ENCODE peak calls at places on chromosomes 11 and 22, in seven cellular contexts. P, L, H, F, Z, B and E are unnamed samples.

GRCh38 chr22:37274380-37274862 is 7.9 kb upstream of the CYTH4 start:
- DNase-seq in B (no peak), F (no peak), L (no peak), P (peak), H (peak), Z (no peak), E (no peak)

GRCh38 chr11:92302766-92303165 is 78.1 kb downstream of the FAT3 start:
- DNase-seq in Z (no peak), L (peak), B (no peak), F (no peak), P (no peak), H (no peak), E (no peak)

GRCh38 chr11:19912206-19913118 is 199.8 kb downstream of the NAV2 start:
- DNase-seq in H (no peak), L (peak), F (no peak), P (no peak), Z (no peak), B (no peak), E (no peak)

GRCh38 chr11:77094841-77095365 is 7.7 kb upstream of the OMP start:
- DNase-seq in B (no peak), F (no peak), P (peak), H (no peak), L (no peak), Z (no peak), E (no peak)

GRCh38 chr11:2794947-2795346 is 90.6 kb downstream of the CDKN1C start:
- DNase-seq in Z (no peak), P (peak), F (no peak), L (no peak), H (peak), B (no peak), E (no peak)

GRCh38 chr11:73391665-73392064 is 15.5 kb downstream of the RELT start:
- DNase-seq in F (no peak), Z (no peak), H (no peak), P (no peak), B (no peak), L (no peak), E (no peak)

GRCh38 chr11:48064306-48064705 is 83.9 kb downstream of the PTPRJ start:
- DNase-seq in L (peak), P (no peak), Z (no peak), F (peak), H (peak), B (peak), E (peak)

GRCh38 chr22:40741116-40741515 is 61.8 kb downstream of the MCHR1 start:
- DNase-seq in H (no peak), B (no peak), P (no peak), F (no peak), Z (no peak), L (no peak), E (no peak)

GRCh38 chr22:27804683-27805297 is 3.2 kb upstream of the MN1 start:
- DNase-seq in B (no peak), P (peak), F (peak), H (peak), Z (peak), L (peak), E (peak)

GRCh38 chr11:23423119-23423518 is 562.8 kb upstream of the CCDC179 start:
- DNase-seq in L (peak), F (peak), Z (no peak), P (no peak), H (no peak), B (peak), E (no peak)

GRCh38 chr11:109564241-109564640 is 142.3 kb downstream of the C11orf87 start:
- DNase-seq in Z (no peak), L (no peak), F (no peak), H (no peak), P (no peak), B (no peak), E (no peak)

GRCh38 chr11:56890584-56891305 is 98.0 kb upstream of the OR5AK2 start:
- DNase-seq in F (no peak), L (no peak), B (no peak), Z (no peak), P (no peak), H (no peak), E (no peak)

GRCh38 chr11:63838150-63838681 is 694 bp upstream of the MARK2 start:
- DNase-seq in L (no peak), B (no peak), Z (no peak), P (no peak), H (no peak), F (no peak), E (no peak)

GRCh38 chr11:116513894-116514293 is 258.9 kb downstream of the BUD13 start:
- DNase-seq in B (no peak), P (no peak), Z (peak), L (peak), F (peak), H (peak), E (peak)

GRCh38 chr22:44574581-44575343 is 76.7 kb upstream of the RTL6 start:
- DNase-seq in Z (no peak), L (no peak), H (peak), P (peak), F (no peak), B (no peak), E (no peak)

GRCh38 chr11:110878513-110878912 is 166.3 kb upstream of the ARHGAP20 start:
- DNase-seq in F (no peak), P (no peak), Z (no peak), H (no peak), B (no peak), L (peak), E (peak)

GRCh38 chr22:24486501-24486921 is 8.6 kb upstream of the UPB1 start:
- DNase-seq in L (peak), B (no peak), P (no peak), F (peak), Z (no peak), H (no peak), E (peak)

GRCh38 chr22:20218320-20218872 is 49.7 kb downstream of the RTN4R start:
- DNase-seq in Z (no peak), B (no peak), H (no peak), P (no peak), L (no peak), F (no peak), E (no peak)

GRCh38 chr11:102468636-102469195 is 16.2 kb upstream of the TMEM123 start:
- DNase-seq in L (no peak), B (no peak), F (no peak), H (no peak), P (no peak), Z (no peak), E (no peak)

GRCh38 chr11:116062526-116063171 is 558.4 kb upstream of the CADM1 start:
- DNase-seq in F (no peak), B (no peak), Z (peak), H (no peak), P (no peak), L (peak), E (no peak)

GRCh38 chr11:117071344-117071787 is 26.9 kb downstream of the SIK3 start:
- DNase-seq in P (no peak), L (peak), F (no peak), Z (peak), B (no peak), H (no peak), E (peak)

GRCh38 chr11:129410561-129410960 is 34.9 kb downstream of the BARX2 start:
- DNase-seq in L (no peak), H (no peak), P (no peak), Z (no peak), F (no peak), B (no peak), E (no peak)

GRCh38 chr11:79150966-79151365 is 289.9 kb downstream of the TENM4 start:
- DNase-seq in Z (no peak), H (no peak), F (peak), B (no peak), P (no peak), L (peak), E (no peak)

GRCh38 chr11:36141595-36141994 is 147.6 kb downstream of the COMMD9 start:
- DNase-seq in F (no peak), Z (no peak), L (no peak), H (no peak), B (no peak), P (no peak), E (no peak)

GRCh38 chr11:95339554-95339953 is 108.6 kb upstream of the SESN3 start:
- DNase-seq in P (no peak), H (no peak), Z (no peak), F (no peak), L (no peak), B (no peak), E (no peak)

GRCh38 chr11:95337972-95338429 is 107.0 kb upstream of the SESN3 start:
- DNase-seq in H (no peak), P (no peak), B (no peak), L (no peak), Z (no peak), F (no peak), E (no peak)

GRCh38 chr11:95338430-95338991 is 107.5 kb upstream of the SESN3 start:
- DNase-seq in P (peak), Z (peak), F (peak), L (peak), B (no peak), H (no peak), E (peak)

GRCh38 chr11:95335989-95336388 is 105.0 kb upstream of the SESN3 start:
- DNase-seq in F (no peak), Z (no peak), L (no peak), P (no peak), H (no peak), B (no peak), E (no peak)

GRCh38 chr11:95337175-95337957 is 106.4 kb upstream of the SESN3 start:
- DNase-seq in H (peak), P (peak), Z (peak), F (peak), L (peak), B (no peak), E (peak)
- H3K4me3 ChIP-seq in H (no peak), P (no peak), Z (no peak), F (peak), L (no peak), B (peak), E (peak)

GRCh38 chr11:71426413-71426812 is 21.8 kb downstream of the DHCR7 start:
- DNase-seq in B (no peak), F (no peak), P (no peak), H (no peak), L (no peak), Z (no peak), E (no peak)
- TF ChIP-seq CTCF in B (no peak), F (no peak), P (no peak), H (no peak), L (no peak), Z (no peak), E (no peak)

GRCh38 chr11:126352934-126353801 is 2.3 kb upstream of the ST3GAL4 start:
- DNase-seq in B (no peak), P (no peak), H (no peak), L (peak), F (peak), Z (no peak), E (peak)

GRCh38 chr11:126357055-126357962 is 1.8 kb downstream of the ST3GAL4 start:
- DNase-seq in H (no peak), B (no peak), L (no peak), F (no peak), Z (no peak), P (peak), E (no peak)

GRCh38 chr11:126355926-126356897 is 726 bp downstream of the ST3GAL4 start:
- DNase-seq in P (peak), L (no peak), H (no peak), B (no peak), F (peak), Z (no peak), E (no peak)

GRCh38 chr11:126354631-126355323 is 709 bp upstream of the ST3GAL4 start:
- DNase-seq in B (no peak), L (no peak), Z (no peak), P (peak), H (no peak), F (no peak), E (no peak)

GRCh38 chr11:126355324-126355925 is at the start of gene ST3GAL4:
- DNase-seq in Z (peak), F (peak), B (no peak), H (peak), L (peak), P (peak), E (peak)
- H3K4me3 ChIP-seq in Z (peak), F (peak), B (peak), H (peak), L (peak), P (peak), E (peak)

DNA sequence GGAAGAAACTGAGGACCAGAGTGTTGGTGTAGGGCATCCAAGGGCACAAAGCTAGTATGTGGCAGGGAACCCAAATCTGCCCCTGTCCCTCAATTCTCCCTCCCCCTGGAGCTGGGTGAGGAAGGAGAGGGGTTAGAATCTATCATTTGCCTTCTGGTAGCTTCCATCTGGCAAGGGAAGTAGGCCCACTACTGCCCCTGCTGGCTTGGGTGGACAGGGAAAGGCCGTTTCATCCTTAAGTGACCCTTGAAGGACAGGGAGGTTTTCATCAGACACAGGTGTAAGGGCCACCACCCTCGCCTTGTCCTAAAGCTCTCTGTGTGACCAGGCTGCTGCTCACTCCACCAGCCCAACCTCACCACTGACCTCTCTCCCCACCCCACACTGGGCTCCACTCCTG is 22.1 kb downstream of the NECTIN1 start:
- DNase-seq in L (no peak), P (no peak), B (no peak), Z (no peak), F (no peak), H (no peak), E (no peak)
- TF ChIP-seq CTCF in L (peak), P (no peak), B (peak), Z (no peak), F (peak), H (no peak), E (peak)

DNA sequence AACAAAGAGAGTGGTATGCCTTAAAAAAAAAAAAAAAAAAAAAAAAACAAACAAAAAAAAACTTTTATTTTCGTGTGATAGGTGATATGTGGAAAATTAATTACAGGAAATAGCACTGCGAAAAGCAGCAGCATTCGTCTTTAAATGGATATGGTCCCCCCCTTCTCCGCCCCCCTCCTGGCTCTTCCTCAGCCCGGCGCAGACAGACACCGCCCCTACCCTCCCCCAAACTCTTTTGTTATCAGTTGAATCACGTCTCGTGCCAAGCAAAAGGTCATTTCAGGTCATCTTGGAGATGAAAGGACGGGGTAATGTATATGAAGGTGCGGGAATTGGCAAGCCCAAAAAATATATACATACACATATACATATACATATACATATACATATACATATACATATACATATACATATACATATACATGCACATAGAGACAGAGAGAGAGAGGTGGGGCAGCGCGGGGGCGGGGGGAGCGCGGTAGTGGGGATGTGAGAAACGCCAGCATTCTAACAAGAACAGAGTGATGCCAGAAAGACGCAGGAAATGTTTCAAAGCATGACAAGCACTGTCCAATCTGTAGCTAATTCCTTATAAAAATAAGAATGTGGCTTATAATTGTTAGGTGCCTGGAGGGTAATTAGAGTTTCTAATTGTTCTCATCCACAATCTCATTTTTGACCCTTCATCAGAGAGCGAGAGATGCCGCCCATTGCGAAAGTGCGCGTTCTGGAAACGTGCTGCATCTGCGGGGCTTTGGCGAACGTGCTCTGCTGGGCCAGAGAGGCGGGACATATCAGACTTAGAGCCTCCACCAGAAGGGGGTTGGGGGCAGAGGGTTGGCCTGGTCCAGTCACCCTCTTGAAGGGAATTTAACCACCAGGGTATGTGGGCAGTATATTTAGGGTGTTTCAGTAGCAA is 214.5 kb upstream of the UBASH3B start:
- DNase-seq in F (peak), B (no peak), H (peak), P (no peak), Z (peak), L (peak), E (peak)
- H3K4me3 ChIP-seq in F (peak), B (peak), H (no peak), P (peak), Z (peak), L (peak), E (peak)

GRCh38 chr11:29959488-29959887 is 57.3 kb downstream of the KCNA4 start:
- DNase-seq in H (no peak), L (no peak), P (no peak), F (no peak), Z (no peak), B (no peak), E (no peak)
- TF ChIP-seq CTCF in H (no peak), L (no peak), P (no peak), F (no peak), Z (no peak), B (no peak), E (no peak)